ENCODE peak calls at places on chromosomes 11 and 22, in nine cellular contexts. B is SJSA1, T is uterus, K is heart right ventricle, P is right cardiac atrium, Q is suprapubic skin, E is fibroblast of lung, W is neuronal stem cell, O is heart left ventricle. X is an unnamed sample.

GRCh38 chr11:119991669-119992068 is 146.2 kb downstream of the TRIM29 start:
- DNase-seq in E (no peak), O (no peak), K (no peak), P (no peak), T (no peak), Q (no peak), B (no peak), W (no peak), X (no peak)

GRCh38 chr11:72940417-72940816 is 126.2 kb downstream of the ATG16L2 start:
- DNase-seq in Q (no peak), E (no peak), P (no peak), T (no peak), K (peak; percentile 47), B (no peak), W (no peak), O (peak; percentile 28), X (no peak)

GRCh38 chr11:60756307-60757032 is at the start of gene MS4A15:
- DNase-seq in K (no peak), T (no peak), B (no peak), E (peak; percentile 8), O (no peak), P (no peak), Q (no peak), W (no peak), X (no peak)

GRCh38 chr11:9138612-9139579 is 47.5 kb upstream of the SCUBE2 start:
- DNase-seq in P (no peak), Q (no peak), K (peak; percentile 36), W (no peak), B (peak; percentile 81), T (no peak), E (peak; percentile 92), O (no peak), X (no peak)

GRCh38 chr11:124612567-124613245 is 1.5 kb downstream of the PANX3 start:
- DNase-seq in E (no peak), W (no peak), Q (no peak), O (no peak), P (no peak), B (no peak), T (no peak), K (no peak), X (peak; percentile 65)

GRCh38 chr11:76443254-76443935 is 1.4 kb upstream of the EMSY start:
- DNase-seq in T (no peak), K (no peak), P (no peak), E (peak; percentile 42), Q (no peak), W (no peak), O (no peak), B (peak; percentile 3), X (peak; percentile 28)

GRCh38 chr11:122261546-122261945 is 145.5 kb upstream of the BLID start:
- DNase-seq in P (no peak), T (no peak), Q (no peak), B (no peak), E (no peak), K (no peak), W (no peak), O (no peak), X (no peak)

GRCh38 chr11:35992551-35992950 is 48.7 kb downstream of the LDLRAD3 start:
- DNase-seq in O (no peak), Q (no peak), K (no peak), W (no peak), P (no peak), T (no peak), E (no peak), B (no peak), X (no peak)

GRCh38 chr11:5380740-5381342 is 2.8 kb upstream of the OR51M1 start:
- DNase-seq in P (no peak), K (peak; percentile 32), Q (no peak), W (peak; percentile 58), T (no peak), O (peak; percentile 19), E (peak; percentile 49), B (peak; percentile 57), X (peak; percentile 81)

GRCh38 chr11:122141757-122142156 is 25.7 kb upstream of the BLID start:
- DNase-seq in K (no peak), O (no peak), T (no peak), W (no peak), E (no peak), P (no peak), B (no peak), Q (no peak), X (no peak)

DNA sequence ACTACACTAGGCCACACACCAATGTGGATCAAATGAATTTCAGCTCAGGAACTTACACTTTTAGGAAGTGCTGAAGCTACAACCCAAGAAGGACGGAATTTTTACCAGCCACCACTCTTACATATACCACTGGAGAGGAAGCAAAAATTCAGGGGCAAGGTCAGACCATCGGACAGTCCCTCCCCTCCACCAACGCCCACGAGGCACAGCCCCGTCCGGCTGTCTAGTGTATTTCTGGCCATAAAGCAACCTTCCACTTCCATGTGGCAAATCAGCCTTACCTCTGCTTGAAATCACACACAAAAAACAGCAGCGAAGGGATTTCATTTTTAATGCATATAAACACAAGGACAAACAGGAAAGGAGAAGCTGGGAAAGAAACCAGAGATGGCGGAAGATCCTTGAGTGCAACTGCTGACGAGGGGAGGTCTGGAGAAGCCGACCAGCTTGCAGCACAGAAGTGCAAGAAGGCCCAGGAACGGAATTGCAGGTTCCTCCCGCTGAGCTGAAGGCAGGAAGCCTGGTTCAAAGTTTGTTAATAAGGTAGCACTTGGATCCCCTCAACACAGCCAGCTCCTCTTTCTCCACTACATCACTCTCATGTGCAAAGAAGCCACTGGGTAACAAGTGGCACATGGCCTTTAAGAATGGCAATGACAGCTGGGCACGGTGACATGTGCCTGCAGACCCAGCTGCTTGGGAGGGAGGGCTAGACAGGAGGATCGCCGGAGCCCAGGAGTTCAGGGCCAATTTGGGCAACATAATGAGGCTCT is 71.5 kb downstream of the SHANK2 start:
- DNase-seq in T (no peak), E (no peak), K (no peak), B (no peak), Q (no peak), W (no peak), O (no peak), P (no peak), X (no peak)
- H3K4me1 ChIP-seq in T (no peaks in the 10 kb centered on the region), E (no peaks in the 10 kb centered on the region), K (no peaks in the 10 kb centered on the region), B (no peaks in the 10 kb centered on the region), Q (no peaks in the 10 kb centered on the region), W (no peaks in the 10 kb centered on the region), O (no peaks in the 10 kb centered on the region), P (no peaks in the 10 kb centered on the region), X (no peaks in the 10 kb centered on the region)

GRCh38 chr22:19761022-19761499 is 483 bp downstream of the TBX1 start:
- DNase-seq in T (no peak), Q (no peak), W (no peak), K (no peak), E (no peak), P (peak; percentile 33), O (no peak), B (no peak), X (no peak)
- H3K27ac ChIP-seq in T (no peak overlapping the region), Q (peak overlapping the region; percentile 39), W (no peak overlapping the region), K (no peak overlapping the region), E (no peak overlapping the region), P (no peak overlapping the region), O (no peak overlapping the region), B (no peak overlapping the region), X (no peak overlapping the region)

GRCh38 chr11:1924646-1925372 is 5.3 kb downstream of the TNNT3 start:
- DNase-seq in O (no peak), B (no peak), K (no peak), P (peak; percentile 47), E (no peak), W (no peak), Q (peak; percentile 61), T (no peak), X (no peak)

GRCh38 chr11:1924121-1924520 is 4.6 kb downstream of the TNNT3 start:
- DNase-seq in B (no peak), Q (peak; percentile 66), O (no peak), P (peak; percentile 50), E (no peak), K (no peak), T (peak; percentile 24), W (no peak), X (no peak)

GRCh38 chr11:1927151-1928037 is 7.9 kb downstream of the TNNT3 start:
- DNase-seq in T (peak; percentile 69), B (peak; percentile 94), P (peak; percentile 81), W (no peak), Q (peak; percentile 62), O (peak; percentile 36), K (no peak), E (no peak), X (no peak)

GRCh38 chr11:1926156-1927031 is 6.9 kb downstream of the TNNT3 start:
- DNase-seq in W (no peak), B (no peak), P (peak; percentile 52), O (peak; percentile 47), T (no peak), Q (no peak), E (no peak), K (no peak), X (no peak)

GRCh38 chr11:1925373-1926155 is 6.1 kb downstream of the TNNT3 start:
- DNase-seq in Q (no peak), K (no peak), B (no peak), P (peak; percentile 54), W (no peak), T (no peak), E (no peak), O (no peak), X (no peak)
- H3K4me1 ChIP-seq in Q (peaks cover 28% of the 10 kb centered on the region), K (peaks cover 46% of the 10 kb centered on the region), B (peaks cover 61% of the 10 kb centered on the region), P (no peaks in the 10 kb centered on the region), W (peaks cover 16% of the 10 kb centered on the region), T (no peaks in the 10 kb centered on the region), E (no peaks in the 10 kb centered on the region), O (peaks cover 42% of the 10 kb centered on the region), X (peaks cover 13% of the 10 kb centered on the region)

DNA sequence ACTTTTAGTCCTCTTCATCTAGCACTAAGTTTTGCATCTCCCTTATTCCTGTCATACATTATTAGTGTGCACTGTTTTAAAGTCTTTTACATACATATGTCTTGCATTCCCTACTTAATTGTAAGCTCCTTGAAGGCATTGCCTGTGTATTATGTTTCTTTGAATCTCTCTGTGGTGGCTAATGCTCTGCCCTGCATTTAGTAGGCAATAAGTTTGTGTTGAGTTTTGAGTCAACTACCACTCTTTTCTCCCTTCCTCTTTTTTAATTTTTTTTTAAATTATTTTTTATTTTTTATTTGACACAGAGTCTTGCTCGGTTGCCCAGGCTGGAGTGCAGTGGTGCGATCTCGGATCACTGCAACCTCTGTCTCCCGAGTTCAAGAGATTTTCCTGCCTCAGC is 78.9 kb downstream of the ZBTB16 start:
- DNase-seq in E (no peak), B (no peak), Q (no peak), P (no peak), W (no peak), O (no peak), K (no peak), T (no peak), X (no peak)
- H3K27ac ChIP-seq in E (no peak overlapping the region), B (no peak overlapping the region), Q (peak overlapping the region; percentile 75), P (no peak overlapping the region), W (no peak overlapping the region), O (peak overlapping the region; percentile 86), K (peak overlapping the region; percentile 76), T (peak overlapping the region; percentile 100), X (no peak overlapping the region)

DNA sequence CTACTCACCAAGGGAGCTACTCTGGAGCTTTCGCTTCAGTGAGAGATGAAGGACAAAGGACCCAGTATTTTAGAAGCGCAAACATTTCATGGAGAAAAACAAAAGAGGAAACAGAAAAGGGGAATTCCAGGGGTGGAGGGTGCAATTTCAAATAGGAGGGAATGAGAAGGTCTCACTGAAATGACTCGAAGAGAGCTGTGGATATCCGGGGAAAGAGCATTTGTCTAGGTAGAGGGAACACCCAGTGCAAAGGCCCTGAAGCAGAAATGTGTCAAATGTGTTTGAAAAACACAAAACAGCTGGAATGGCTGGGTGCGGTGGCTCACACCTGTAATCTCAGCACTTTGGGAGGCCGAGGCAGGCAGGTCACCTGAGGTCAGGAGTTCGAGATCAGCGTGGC is 2.4 kb downstream of the RPS19BP1 start:
- DNase-seq in P (no peak), T (no peak), O (no peak), W (no peak), B (no peak), E (no peak), K (no peak), Q (no peak), X (no peak)
- H3K4me1 ChIP-seq in P (peaks cover 9% of the 10 kb centered on the region), T (peaks cover 35% of the 10 kb centered on the region), O (peaks cover 41% of the 10 kb centered on the region), W (peaks cover 27% of the 10 kb centered on the region), B (peaks cover 40% of the 10 kb centered on the region), E (peaks cover 17% of the 10 kb centered on the region), K (peaks cover 36% of the 10 kb centered on the region), Q (peaks cover 77% of the 10 kb centered on the region), X (peaks cover 7% of the 10 kb centered on the region)

X was measured in cardiac muscle cell.